ENCODE peak calls at places on chromosomes 2 and 18, in six cellular contexts. One of them, this sample, is unnamed.

GRCh38 chr18:23761941-23762340 is 72.7 kb downstream of the LAMA3 start:
- DNase-seq in stimulated activated naive B cell treated with anti-CD40 and anti-IgM and Interleukin-4, amounts not matched to agents 10 μg/mL and 1 μg/mL and 100 μg/mL, for 72 hours: no peak
- DNase-seq in H54: no peak
- DNase-seq in fibroblast of mammary gland: no peak
- DNase-seq in HT1080: no peak
- DNase-seq in stimulated activated CD8-positive, alpha-beta memory T cell treated with anti-CD3 and anti-CD28 coated beads, Interleukin-2, amount 100 ng/mL, for 48 hours: no peak
- DNase-seq in this sample: no peak

GRCh38 chr2:26652361-26653041 is 11.3 kb upstream of the CIB4 start:
- DNase-seq in H54: no peak
- DNase-seq in stimulated activated naive B cell treated with anti-CD40 and anti-IgM and Interleukin-4, amounts not matched to agents 10 μg/mL and 1 μg/mL and 100 μg/mL, for 72 hours: no peak
- DNase-seq in fibroblast of mammary gland: peak; percentile 80
- DNase-seq in stimulated activated CD8-positive, alpha-beta memory T cell treated with anti-CD3 and anti-CD28 coated beads, Interleukin-2, amount 100 ng/mL, for 48 hours: no peak
- DNase-seq in HT1080: no peak
- DNase-seq in this sample: no peak

GRCh38 chr18:21056545-21056944 is 55.1 kb downstream of the ROCK1 start:
- DNase-seq in HT1080: no peak
- DNase-seq in H54: no peak
- DNase-seq in stimulated activated CD8-positive, alpha-beta memory T cell treated with anti-CD3 and anti-CD28 coated beads, Interleukin-2, amount 100 ng/mL, for 48 hours: no peak
- DNase-seq in stimulated activated naive B cell treated with anti-CD40 and anti-IgM and Interleukin-4, amounts not matched to agents 10 μg/mL and 1 μg/mL and 100 μg/mL, for 72 hours: no peak
- DNase-seq in fibroblast of mammary gland: no peak
- DNase-seq in this sample: no peak

GRCh38 chr2:112065486-112065885 is 10.4 kb downstream of the TMEM87B start:
- DNase-seq in HT1080: no peak
- DNase-seq in stimulated activated naive B cell treated with anti-CD40 and anti-IgM and Interleukin-4, amounts not matched to agents 10 μg/mL and 1 μg/mL and 100 μg/mL, for 72 hours: no peak
- DNase-seq in stimulated activated CD8-positive, alpha-beta memory T cell treated with anti-CD3 and anti-CD28 coated beads, Interleukin-2, amount 100 ng/mL, for 48 hours: no peak
- DNase-seq in H54: no peak
- DNase-seq in fibroblast of mammary gland: no peak
- DNase-seq in this sample: no peak

GRCh38 chr2:26683583-26683982 is 8.9 kb upstream of the KCNK3 start:
- DNase-seq in HT1080: no peak
- DNase-seq in stimulated activated naive B cell treated with anti-CD40 and anti-IgM and Interleukin-4, amounts not matched to agents 10 μg/mL and 1 μg/mL and 100 μg/mL, for 72 hours: no peak
- DNase-seq in H54: no peak
- DNase-seq in fibroblast of mammary gland: no peak
- DNase-seq in stimulated activated CD8-positive, alpha-beta memory T cell treated with anti-CD3 and anti-CD28 coated beads, Interleukin-2, amount 100 ng/mL, for 48 hours: no peak
- DNase-seq in this sample: no peak

GRCh38 chr2:238169708-238170251 is 11.0 kb downstream of the ERFE start:
- DNase-seq in H54: peak; percentile 96
- DNase-seq in stimulated activated naive B cell treated with anti-CD40 and anti-IgM and Interleukin-4, amounts not matched to agents 10 μg/mL and 1 μg/mL and 100 μg/mL, for 72 hours: no peak
- DNase-seq in stimulated activated CD8-positive, alpha-beta memory T cell treated with anti-CD3 and anti-CD28 coated beads, Interleukin-2, amount 100 ng/mL, for 48 hours: no peak
- DNase-seq in fibroblast of mammary gland: peak; percentile 100
- DNase-seq in HT1080: peak; percentile 97
- DNase-seq in this sample: no peak

GRCh38 chr2:1132328-1132964 is 181.8 kb downstream of the SNTG2 start:
- DNase-seq in stimulated activated CD8-positive, alpha-beta memory T cell treated with anti-CD3 and anti-CD28 coated beads, Interleukin-2, amount 100 ng/mL, for 48 hours: peak; percentile 6
- DNase-seq in HT1080: no peak
- DNase-seq in stimulated activated naive B cell treated with anti-CD40 and anti-IgM and Interleukin-4, amounts not matched to agents 10 μg/mL and 1 μg/mL and 100 μg/mL, for 72 hours: no peak
- DNase-seq in H54: no peak
- DNase-seq in fibroblast of mammary gland: no peak
- DNase-seq in this sample: no peak

GRCh38 chr2:226334981-226335720 is 464.5 kb downstream of the IRS1 start:
- DNase-seq in H54: no peak
- DNase-seq in fibroblast of mammary gland: peak; percentile 10
- DNase-seq in stimulated activated naive B cell treated with anti-CD40 and anti-IgM and Interleukin-4, amounts not matched to agents 10 μg/mL and 1 μg/mL and 100 μg/mL, for 72 hours: no peak
- DNase-seq in HT1080: peak; percentile 32
- DNase-seq in stimulated activated CD8-positive, alpha-beta memory T cell treated with anti-CD3 and anti-CD28 coated beads, Interleukin-2, amount 100 ng/mL, for 48 hours: no peak
- DNase-seq in this sample: no peak

GRCh38 chr2:61910603-61911002 is 5.1 kb downstream of the COMMD1 start:
- DNase-seq in stimulated activated naive B cell treated with anti-CD40 and anti-IgM and Interleukin-4, amounts not matched to agents 10 μg/mL and 1 μg/mL and 100 μg/mL, for 72 hours: no peak
- DNase-seq in stimulated activated CD8-positive, alpha-beta memory T cell treated with anti-CD3 and anti-CD28 coated beads, Interleukin-2, amount 100 ng/mL, for 48 hours: no peak
- DNase-seq in fibroblast of mammary gland: peak; percentile 17
- DNase-seq in HT1080: no peak
- DNase-seq in H54: no peak
- DNase-seq in this sample: no peak

GRCh38 chr2:240464514-240465241 is 29.2 kb downstream of the GPC1 start:
- DNase-seq in fibroblast of mammary gland: no peak
- DNase-seq in HT1080: no peak
- DNase-seq in H54: no peak
- DNase-seq in stimulated activated CD8-positive, alpha-beta memory T cell treated with anti-CD3 and anti-CD28 coated beads, Interleukin-2, amount 100 ng/mL, for 48 hours: no peak
- DNase-seq in stimulated activated naive B cell treated with anti-CD40 and anti-IgM and Interleukin-4, amounts not matched to agents 10 μg/mL and 1 μg/mL and 100 μg/mL, for 72 hours: no peak
- DNase-seq in this sample: no peak

GRCh38 chr2:48905696-48906095 is 150.2 kb upstream of the LHCGR start:
- DNase-seq in stimulated activated CD8-positive, alpha-beta memory T cell treated with anti-CD3 and anti-CD28 coated beads, Interleukin-2, amount 100 ng/mL, for 48 hours: no peak
- DNase-seq in HT1080: no peak
- DNase-seq in H54: no peak
- DNase-seq in stimulated activated naive B cell treated with anti-CD40 and anti-IgM and Interleukin-4, amounts not matched to agents 10 μg/mL and 1 μg/mL and 100 μg/mL, for 72 hours: no peak
- DNase-seq in fibroblast of mammary gland: no peak
- DNase-seq in this sample: no peak

GRCh38 chr2:119537792-119538191 is 6.5 kb upstream of the CFAP221 start:
- DNase-seq in H54: no peak
- DNase-seq in fibroblast of mammary gland: no peak
- DNase-seq in HT1080: no peak
- DNase-seq in stimulated activated naive B cell treated with anti-CD40 and anti-IgM and Interleukin-4, amounts not matched to agents 10 μg/mL and 1 μg/mL and 100 μg/mL, for 72 hours: no peak
- DNase-seq in stimulated activated CD8-positive, alpha-beta memory T cell treated with anti-CD3 and anti-CD28 coated beads, Interleukin-2, amount 100 ng/mL, for 48 hours: no peak
- DNase-seq in this sample: no peak

GRCh38 chr2:219713110-219713509 is 85.7 kb downstream of the SLC4A3 start:
- DNase-seq in stimulated activated naive B cell treated with anti-CD40 and anti-IgM and Interleukin-4, amounts not matched to agents 10 μg/mL and 1 μg/mL and 100 μg/mL, for 72 hours: no peak
- DNase-seq in stimulated activated CD8-positive, alpha-beta memory T cell treated with anti-CD3 and anti-CD28 coated beads, Interleukin-2, amount 100 ng/mL, for 48 hours: no peak
- DNase-seq in HT1080: peak; percentile 77
- DNase-seq in H54: peak; percentile 23
- DNase-seq in fibroblast of mammary gland: peak; percentile 72
- DNase-seq in this sample: no peak

GRCh38 chr2:8193686-8194615 is 487.9 kb upstream of the ID2 start:
- DNase-seq in H54: no peak
- DNase-seq in stimulated activated naive B cell treated with anti-CD40 and anti-IgM and Interleukin-4, amounts not matched to agents 10 μg/mL and 1 μg/mL and 100 μg/mL, for 72 hours: no peak
- DNase-seq in fibroblast of mammary gland: no peak
- DNase-seq in stimulated activated CD8-positive, alpha-beta memory T cell treated with anti-CD3 and anti-CD28 coated beads, Interleukin-2, amount 100 ng/mL, for 48 hours: no peak
- DNase-seq in HT1080: no peak
- DNase-seq in this sample: no peak

GRCh38 chr2:1521878-1522495 is 108.7 kb downstream of the TPO start:
- DNase-seq in stimulated activated naive B cell treated with anti-CD40 and anti-IgM and Interleukin-4, amounts not matched to agents 10 μg/mL and 1 μg/mL and 100 μg/mL, for 72 hours: no peak
- DNase-seq in stimulated activated CD8-positive, alpha-beta memory T cell treated with anti-CD3 and anti-CD28 coated beads, Interleukin-2, amount 100 ng/mL, for 48 hours: no peak
- DNase-seq in fibroblast of mammary gland: no peak
- DNase-seq in H54: no peak
- DNase-seq in HT1080: no peak
- DNase-seq in this sample: no peak

GRCh38 chr2:230874456-230874855 is 9.7 kb downstream of the ITM2C start:
- DNase-seq in stimulated activated naive B cell treated with anti-CD40 and anti-IgM and Interleukin-4, amounts not matched to agents 10 μg/mL and 1 μg/mL and 100 μg/mL, for 72 hours: no peak
- DNase-seq in fibroblast of mammary gland: no peak
- DNase-seq in HT1080: no peak
- DNase-seq in H54: no peak
- DNase-seq in stimulated activated CD8-positive, alpha-beta memory T cell treated with anti-CD3 and anti-CD28 coated beads, Interleukin-2, amount 100 ng/mL, for 48 hours: no peak
- DNase-seq in this sample: no peak

GRCh38 chr2:9313443-9313842 is 106.8 kb downstream of the ASAP2 start:
- DNase-seq in stimulated activated naive B cell treated with anti-CD40 and anti-IgM and Interleukin-4, amounts not matched to agents 10 μg/mL and 1 μg/mL and 100 μg/mL, for 72 hours: no peak
- DNase-seq in stimulated activated CD8-positive, alpha-beta memory T cell treated with anti-CD3 and anti-CD28 coated beads, Interleukin-2, amount 100 ng/mL, for 48 hours: no peak
- DNase-seq in fibroblast of mammary gland: peak; percentile 67
- DNase-seq in HT1080: no peak
- DNase-seq in H54: no peak
- DNase-seq in this sample: no peak

GRCh38 chr2:96195410-96196071 is 13.1 kb downstream of the STARD7 start:
- DNase-seq in HT1080: no peak
- DNase-seq in stimulated activated CD8-positive, alpha-beta memory T cell treated with anti-CD3 and anti-CD28 coated beads, Interleukin-2, amount 100 ng/mL, for 48 hours: no peak
- DNase-seq in fibroblast of mammary gland: peak; percentile 24
- DNase-seq in stimulated activated naive B cell treated with anti-CD40 and anti-IgM and Interleukin-4, amounts not matched to agents 10 μg/mL and 1 μg/mL and 100 μg/mL, for 72 hours: no peak
- DNase-seq in H54: no peak
- DNase-seq in this sample: no peak

GRCh38 chr2:239275871-239276812 is 124.7 kb downstream of the HDAC4 start:
- DNase-seq in fibroblast of mammary gland: peak; percentile 93
- DNase-seq in HT1080: no peak
- DNase-seq in H54: no peak
- DNase-seq in stimulated activated naive B cell treated with anti-CD40 and anti-IgM and Interleukin-4, amounts not matched to agents 10 μg/mL and 1 μg/mL and 100 μg/mL, for 72 hours: no peak
- DNase-seq in stimulated activated CD8-positive, alpha-beta memory T cell treated with anti-CD3 and anti-CD28 coated beads, Interleukin-2, amount 100 ng/mL, for 48 hours: no peak
- DNase-seq in this sample: no peak